ENCODE peak calls at places on chromosomes 12 and 14, in five cellular contexts. R is ovary, K is thyroid gland, J is A549, T is tibial nerve. I is an unnamed sample.

GRCh38 chr14:50303744-50304471 is 8.1 kb downstream of the L2HGDH start:
- DNase-seq in K (peak), T (no peak), R (no peak), J (no peak), I (no peak)

GRCh38 chr14:74638066-74638465 is 26.0 kb upstream of the LTBP2 start:
- DNase-seq in R (no peak), T (no peak), J (no peak), K (no peak), I (no peak)

GRCh38 chr14:102525213-102526143 is 15.9 kb upstream of the ANKRD9 start:
- DNase-seq in R (no peak), K (peak), T (peak), J (peak), I (no peak)

GRCh38 chr14:74649673-74650072 is 37.6 kb upstream of the LTBP2 start:
- DNase-seq in K (no peak), J (no peak), R (no peak), T (no peak), I (peak)

GRCh38 chr12:65830305-65830704 is 6.0 kb downstream of the HMGA2 start:
- DNase-seq in K (no peak), R (no peak), J (no peak), T (no peak), I (no peak)

GRCh38 chr12:128549621-128550020 is 274.1 kb downstream of the SLC15A4 start:
- DNase-seq in T (no peak), K (no peak), J (no peak), R (no peak), I (no peak)

GRCh38 chr12:97375310-97375709 is 87.3 kb upstream of the RMST start:
- DNase-seq in K (no peak), J (no peak), R (no peak), T (no peak), I (no peak)

GRCh38 chr14:103512701-103513611 is 9.7 kb downstream of the CKB start:
- DNase-seq in J (no peak), T (no peak), R (peak), K (peak), I (peak)

GRCh38 chr12:20305470-20305869 is 62.9 kb upstream of the PDE3A start:
- DNase-seq in T (no peak), J (no peak), R (no peak), K (no peak), I (no peak)
- TF ChIP-seq POLR2A in T (no peak), J (no peak), R (no peak), K (no peak), I (no peak)

GRCh38 chr12:3885179-3886094 is 12.2 kb upstream of the PARP11 start:
- DNase-seq in K (no peak), T (peak), R (no peak), J (peak), I (no peak)
- TF ChIP-seq CTCF in K (peak), T (peak), R (peak), J (peak), I (no peak)

DNA sequence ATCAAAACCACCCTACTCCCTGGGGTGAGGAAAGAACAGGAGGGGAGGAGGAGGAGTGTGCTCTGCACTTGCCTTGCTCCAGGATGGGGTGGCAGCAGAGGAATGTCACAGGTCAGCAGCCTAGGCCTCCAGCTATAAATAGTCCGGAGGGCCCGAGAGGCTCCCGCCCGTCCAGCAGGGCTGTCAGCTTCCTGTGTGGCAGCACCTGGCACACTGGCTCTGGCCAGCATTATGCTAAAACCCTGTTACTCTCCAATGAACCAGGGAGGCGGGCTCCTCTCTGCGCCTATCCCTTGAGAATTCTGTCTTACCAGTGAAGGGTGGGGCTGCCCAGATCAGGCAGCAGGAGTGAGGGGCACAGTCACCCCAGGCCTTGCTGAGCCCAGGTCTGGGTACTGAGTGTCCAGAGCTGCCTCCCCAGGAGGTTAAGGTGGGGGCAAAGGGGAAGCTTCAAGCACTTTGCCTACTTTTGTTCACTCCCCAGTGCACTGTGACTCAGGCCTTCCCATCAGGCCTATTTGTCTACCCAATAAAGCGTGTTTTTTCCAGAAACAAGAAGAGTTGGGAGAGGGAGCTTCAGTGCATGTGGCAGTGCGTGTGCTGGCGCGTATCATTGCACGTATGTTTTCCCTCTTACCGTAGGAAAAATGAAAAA is 1.1 kb upstream of the COX14 start:
- DNase-seq in J (peak), R (peak), T (no peak), K (peak), I (peak)
- H3K4me3 ChIP-seq in J (peak), R (no peak), T (peak), K (no peak), I (no peak)

DNA sequence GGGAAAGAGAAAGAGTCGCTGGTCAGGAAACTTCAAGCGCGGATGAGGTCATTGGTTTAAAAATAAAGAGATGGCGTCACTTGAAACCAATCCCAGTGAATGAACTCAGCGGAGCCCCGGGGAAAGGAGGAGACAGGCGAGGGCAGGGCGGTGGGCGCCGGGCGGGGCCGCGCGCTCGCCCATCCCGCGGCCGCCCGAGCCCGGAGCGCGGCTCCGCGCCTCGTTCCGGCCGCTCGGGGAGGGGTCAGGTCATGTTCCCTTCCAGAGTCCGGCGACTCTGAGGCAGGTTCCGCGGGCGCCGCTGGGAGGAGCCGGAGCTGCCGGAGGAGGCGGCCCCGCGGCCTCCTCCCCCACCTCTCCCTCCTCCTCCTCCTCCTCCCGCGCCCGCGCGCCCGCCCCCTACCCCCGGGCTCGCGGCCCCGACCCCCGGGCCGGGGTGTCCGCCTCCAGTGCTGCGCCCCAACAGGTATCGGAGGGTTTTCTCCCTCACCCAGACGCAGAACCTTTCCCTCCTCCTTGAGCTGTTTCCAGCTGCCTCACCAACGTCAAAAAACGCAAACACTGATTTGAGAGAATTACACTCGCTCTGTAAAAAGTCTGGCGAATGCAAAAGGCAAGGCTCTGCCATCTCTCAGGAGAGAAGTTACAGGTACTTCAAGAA is at the start of gene DUSP16:
- DNase-seq in J (peak), R (peak), T (peak), K (peak), I (peak)
- TF ChIP-seq POLR2A in J (peak), R (peak), T (peak), K (peak), I (no peak)

DNA sequence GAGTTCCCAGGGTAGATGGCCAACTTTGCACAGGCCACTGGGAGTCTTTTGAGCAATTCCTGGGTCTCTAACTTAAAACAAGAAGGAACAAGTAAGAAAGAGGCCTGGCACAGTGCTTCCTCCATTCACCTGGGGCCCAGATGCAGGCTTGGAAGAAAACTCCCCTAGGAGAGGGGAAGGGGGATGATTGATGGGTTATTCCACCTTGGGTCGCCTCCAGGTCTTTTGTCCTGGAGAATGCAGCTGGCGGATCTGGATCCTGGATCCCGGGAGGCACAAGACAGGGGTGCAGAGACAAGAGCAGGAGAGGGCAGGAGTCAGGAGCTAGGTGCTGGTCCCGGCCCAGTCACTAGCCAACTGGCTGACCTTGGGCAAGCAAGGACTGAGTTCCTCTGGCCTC is 74.5 kb downstream of the ESRRB start:
- DNase-seq in J (no peak), K (no peak), T (no peak), R (no peak), I (no peak)
- TF ChIP-seq CTCF in J (no peak), K (no peak), T (no peak), R (no peak), I (no peak)

DNA sequence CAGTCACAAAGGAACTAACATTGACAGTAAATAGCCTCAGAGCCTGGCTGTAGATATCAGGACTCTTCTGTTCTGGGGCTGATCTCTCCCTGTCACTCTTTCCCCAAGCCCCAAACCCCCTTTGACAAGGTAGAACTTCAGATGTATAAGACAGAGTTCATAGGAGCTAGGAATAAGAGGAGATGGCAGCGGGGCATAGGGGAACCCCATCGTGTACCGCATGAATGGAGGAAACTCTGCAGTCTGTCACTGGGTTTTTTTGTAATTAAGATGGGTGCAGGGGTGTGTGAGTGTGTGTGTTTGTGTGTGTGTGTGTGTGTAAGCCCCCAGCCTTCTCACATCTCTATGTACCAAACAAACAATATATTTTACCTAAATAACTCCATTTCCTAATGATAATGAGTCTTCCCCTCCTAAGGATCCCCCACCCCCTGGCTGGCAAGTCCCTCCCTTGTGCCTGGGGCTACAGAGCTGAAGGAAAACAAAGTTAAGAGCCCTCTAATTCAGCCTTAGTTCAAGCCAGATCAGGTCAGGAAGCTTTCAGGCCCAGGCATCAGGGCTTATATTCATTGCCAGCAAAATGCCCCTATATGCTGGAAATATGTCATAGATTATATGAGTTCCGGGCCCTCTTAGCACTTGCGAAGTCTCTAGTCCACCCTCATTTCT is 9.1 kb upstream of the HOXC4 start:
- DNase-seq in K (no peak), T (no peak), J (no peak), R (no peak), I (no peak)
- H3K4me3 ChIP-seq in K (no peak), T (no peak), J (no peak), R (no peak), I (no peak)

GRCh38 chr12:57477710-57478681 is 1.7 kb downstream of the ARHGAP9 start:
- DNase-seq in T (no peak), R (no peak), K (no peak), J (no peak), I (no peak)
- TF ChIP-seq POLR2A in T (no peak), R (no peak), K (no peak), J (no peak), I (no peak)

GRCh38 chr12:123077298-123078113 is 73.4 kb downstream of the PITPNM2 start:
- DNase-seq in J (no peak), T (no peak), R (no peak), K (no peak), I (no peak)
- TF ChIP-seq CTCF in J (no peak), T (no peak), R (no peak), K (no peak), I (no peak)

DNA sequence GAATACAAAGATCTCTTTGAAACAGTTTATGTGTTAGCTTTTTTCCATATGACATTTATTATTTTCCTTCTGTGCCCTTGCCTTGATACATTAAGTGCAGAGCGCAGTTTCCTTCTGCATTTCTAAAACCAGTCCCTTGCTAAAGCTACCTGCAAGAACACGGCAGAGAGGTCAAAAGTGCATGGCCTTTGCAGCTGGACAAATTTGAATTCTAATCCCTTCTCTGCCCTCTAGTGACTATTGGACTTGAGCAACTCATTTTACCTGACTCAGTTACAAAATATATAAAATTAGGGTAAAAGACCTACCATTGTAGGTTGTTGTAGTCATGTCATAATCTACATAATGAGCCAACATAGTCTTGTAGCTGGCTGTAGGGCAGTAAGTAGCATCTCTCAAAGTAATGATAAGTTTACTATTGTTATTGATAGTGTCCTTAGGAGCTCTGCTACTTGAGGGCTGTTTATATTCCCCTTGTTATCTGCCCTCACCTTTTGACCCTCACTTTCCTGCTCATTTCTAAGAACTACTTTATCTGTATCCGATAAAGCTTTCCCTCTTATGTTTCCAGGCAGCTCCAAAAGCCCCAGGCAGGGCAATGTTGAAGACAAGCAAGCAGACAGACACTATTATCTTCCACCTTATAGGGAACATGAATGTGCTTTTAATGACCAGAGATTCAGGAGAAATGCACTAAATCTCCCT is 120.0 kb upstream of the PDZRN4 start:
- DNase-seq in R (no peak), J (peak), K (no peak), T (no peak), I (no peak)
- H3K4me3 ChIP-seq in R (no peak), J (no peak), K (no peak), T (no peak), I (no peak)

DNA sequence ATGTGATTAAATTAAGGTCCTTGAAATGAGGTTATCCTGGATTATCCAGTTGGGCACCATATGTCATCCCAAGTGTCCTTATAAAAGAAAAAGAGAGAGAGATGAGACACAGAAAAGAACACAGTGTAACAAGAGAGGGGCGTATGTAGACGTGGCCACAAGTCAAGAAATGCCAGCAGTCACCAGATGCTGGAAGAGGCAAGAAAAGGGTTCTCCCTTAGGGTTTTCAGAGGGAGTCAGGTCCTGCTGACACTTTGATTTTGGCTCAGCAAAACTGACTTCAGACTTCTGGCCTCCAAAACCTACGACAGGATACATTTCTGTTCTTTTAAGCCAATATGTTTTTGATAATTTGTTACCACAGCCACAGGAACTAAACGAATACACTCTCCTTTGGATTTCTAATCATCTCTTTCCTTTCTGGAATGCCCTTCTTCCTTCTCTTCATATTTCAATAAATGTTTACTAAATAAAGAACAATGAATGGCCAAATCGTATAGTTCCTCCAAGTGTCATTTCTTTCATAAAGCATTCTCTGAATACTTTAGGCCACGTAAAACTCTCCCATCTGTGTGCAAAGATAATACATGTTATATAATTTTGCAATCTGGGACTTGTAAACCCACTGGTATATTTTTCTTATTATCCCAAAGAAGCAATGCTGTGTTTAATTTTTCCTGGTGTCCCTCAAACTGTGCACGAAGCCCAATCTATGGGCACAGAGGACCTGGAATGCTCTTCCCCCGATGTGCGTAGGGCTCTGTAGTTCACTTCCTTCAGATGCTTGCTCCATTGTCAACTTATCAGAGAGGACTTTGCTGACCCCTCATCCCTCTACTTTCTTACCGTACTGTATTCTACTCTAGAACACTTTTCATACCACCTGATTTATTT is 303.6 kb downstream of the CEP128 start:
- DNase-seq in T (no peak), R (no peak), K (no peak), J (no peak), I (no peak)
- TF ChIP-seq POLR2A in T (no peak), R (no peak), K (no peak), J (no peak), I (no peak)

I was measured in lower leg skin.